ENCODE peak calls at places on chromosomes 13 and 19, in six cellular contexts. T, Z, J, M, F and V are unnamed samples.
A peak's percentile ranks its signal among the peaks of the same experiment; 100 is the strongest.

GRCh38 chr19:36986601-36987000 is 70.5 kb downstream of the ZNF568 start:
- DNase-seq in T (no peak), Z (no peak), J (no peak), M (no peak), F (no peak), V (no peak)

GRCh38 chr13:99376924-99377323 is 69.7 kb upstream of the GPR183 start:
- DNase-seq in T (no peak), Z (no peak), J (no peak), M (no peak), F (no peak), V (no peak)

GRCh38 chr19:39403331-39404312 is 3.0 kb upstream of the ZFP36 start:
- DNase-seq in T (peak; percentile 99), Z (peak; percentile 99), J (peak; percentile 100), M (peak; percentile 86), F (peak; percentile 98), V (peak; percentile 99)

GRCh38 chr19:15320118-15320517 is 12.2 kb downstream of the BRD4 start:
- DNase-seq in T (no peak), Z (no peak), J (no peak), M (no peak), F (no peak), V (no peak)

GRCh38 chr13:33284916-33285315 is 639 bp downstream of the STARD13 start:
- DNase-seq in T (no peak), Z (no peak), J (no peak), M (no peak), F (no peak), V (no peak)

GRCh38 chr19:2575734-2576481 is 100.0 kb downstream of the GADD45B start:
- DNase-seq in T (peak; percentile 90), Z (peak; percentile 85), J (peak; percentile 95), M (peak; percentile 48), F (peak; percentile 66), V (no peak)

GRCh38 chr13:79936368-79937136 is 404.4 kb downstream of the SPRY2 start:
- DNase-seq in T (no peak), Z (no peak), J (no peak), M (peak; percentile 46), F (no peak), V (peak; percentile 9)

GRCh38 chr13:110499621-110500281 is 61.8 kb downstream of the RAB20 start:
- DNase-seq in T (no peak), Z (no peak), J (no peak), M (no peak), F (no peak), V (no peak)

GRCh38 chr13:87999141-87999765 is 328.1 kb downstream of the SLITRK5 start:
- DNase-seq in T (no peak), Z (no peak), J (no peak), M (no peak), F (no peak), V (no peak)

GRCh38 chr13:42486711-42487198 is 87.2 kb upstream of the TNFSF11 start:
- DNase-seq in T (no peak), Z (no peak), J (no peak), M (no peak), F (no peak), V (no peak)

GRCh38 chr19:33086955-33087354 is 6.0 kb downstream of the GPATCH1 start:
- DNase-seq in T (no peak), Z (no peak), J (no peak), M (no peak), F (no peak), V (no peak)

GRCh38 chr19:5893907-5894703 is 9.5 kb downstream of the NDUFA11 start:
- DNase-seq in T (no peak), Z (no peak), J (no peak), M (no peak), F (no peak), V (peak; percentile 61)

GRCh38 chr19:15123900-15124299 is 16.7 kb downstream of the SYDE1 start:
- DNase-seq in T (peak; percentile 76), Z (no peak), J (no peak), M (peak; percentile 78), F (peak; percentile 83), V (peak; percentile 28)

GRCh38 chr13:36323951-36324566 is 22.1 kb downstream of the SPART start:
- DNase-seq in T (no peak), Z (no peak), J (no peak), M (no peak), F (no peak), V (no peak)

GRCh38 chr13:20387441-20387971 is 138.2 kb downstream of the CRYL1 start:
- DNase-seq in T (no peak), Z (no peak), J (no peak), M (no peak), F (peak; percentile 17), V (no peak)

GRCh38 chr19:11519138-11519537 is 9.8 kb downstream of the ECSIT start:
- DNase-seq in T (no peak), Z (no peak), J (no peak), M (no peak), F (no peak), V (no peak)

GRCh38 chr19:47492571-47493377 is 8.8 kb upstream of the KPTN start:
- DNase-seq in T (no peak), Z (no peak), J (no peak), M (no peak), F (no peak), V (no peak)

GRCh38 chr13:32660227-32660626 is 74.0 kb downstream of the PDS5B start:
- DNase-seq in T (no peak), Z (no peak), J (no peak), M (peak; percentile 51), F (peak; percentile 77), V (no peak)

GRCh38 chr13:74675185-74675584 is 541.0 kb upstream of the KLF12 start:
- DNase-seq in T (no peak), Z (no peak), J (no peak), M (no peak), F (no peak), V (no peak)

GRCh38 chr19:40412866-40413265 is 312 bp downstream of the PRX start:
- DNase-seq in T (no peak), Z (no peak), J (no peak), M (no peak), F (no peak), V (no peak)

GRCh38 chr19:40908981-40909380 is 26.9 kb upstream of the CYP2A7 start:
- DNase-seq in T (no peak), Z (no peak), J (no peak), M (peak; percentile 78), F (no peak), V (no peak)

GRCh38 chr13:41222259-41222852 is 28.0 kb upstream of the KBTBD7 start:
- DNase-seq in T (no peak), Z (no peak), J (no peak), M (peak; percentile 66), F (peak; percentile 51), V (peak; percentile 41)

GRCh38 chr19:41936416-41936850 is 8.2 kb upstream of the ERFL start:
- DNase-seq in T (no peak), Z (no peak), J (no peak), M (no peak), F (no peak), V (no peak)

GRCh38 chr13:74975122-74975521 is 506.8 kb downstream of the TBC1D4 start:
- DNase-seq in T (no peak), Z (no peak), J (no peak), M (no peak), F (no peak), V (no peak)

GRCh38 chr13:29924482-29924884 is 74.1 kb upstream of the UBL3 start:
- DNase-seq in T (no peak), Z (no peak), J (no peak), M (peak; percentile 23), F (no peak), V (no peak)

GRCh38 chr19:19691683-19692082 is 23.0 kb downstream of the ZNF101 start:
- DNase-seq in T (no peak), Z (no peak), J (no peak), M (no peak), F (no peak), V (no peak)

GRCh38 chr19:32405431-32406160 is at the start of gene DPY19L3:
- DNase-seq in T (peak; percentile 97), Z (peak; percentile 92), J (peak; percentile 99), M (peak; percentile 97), F (peak; percentile 97), V (peak; percentile 95)

GRCh38 chr13:39317284-39317683 is 279.0 kb downstream of the NHLRC3 start:
- DNase-seq in T (no peak), Z (no peak), J (no peak), M (peak; percentile 5), F (no peak), V (no peak)

DNA sequence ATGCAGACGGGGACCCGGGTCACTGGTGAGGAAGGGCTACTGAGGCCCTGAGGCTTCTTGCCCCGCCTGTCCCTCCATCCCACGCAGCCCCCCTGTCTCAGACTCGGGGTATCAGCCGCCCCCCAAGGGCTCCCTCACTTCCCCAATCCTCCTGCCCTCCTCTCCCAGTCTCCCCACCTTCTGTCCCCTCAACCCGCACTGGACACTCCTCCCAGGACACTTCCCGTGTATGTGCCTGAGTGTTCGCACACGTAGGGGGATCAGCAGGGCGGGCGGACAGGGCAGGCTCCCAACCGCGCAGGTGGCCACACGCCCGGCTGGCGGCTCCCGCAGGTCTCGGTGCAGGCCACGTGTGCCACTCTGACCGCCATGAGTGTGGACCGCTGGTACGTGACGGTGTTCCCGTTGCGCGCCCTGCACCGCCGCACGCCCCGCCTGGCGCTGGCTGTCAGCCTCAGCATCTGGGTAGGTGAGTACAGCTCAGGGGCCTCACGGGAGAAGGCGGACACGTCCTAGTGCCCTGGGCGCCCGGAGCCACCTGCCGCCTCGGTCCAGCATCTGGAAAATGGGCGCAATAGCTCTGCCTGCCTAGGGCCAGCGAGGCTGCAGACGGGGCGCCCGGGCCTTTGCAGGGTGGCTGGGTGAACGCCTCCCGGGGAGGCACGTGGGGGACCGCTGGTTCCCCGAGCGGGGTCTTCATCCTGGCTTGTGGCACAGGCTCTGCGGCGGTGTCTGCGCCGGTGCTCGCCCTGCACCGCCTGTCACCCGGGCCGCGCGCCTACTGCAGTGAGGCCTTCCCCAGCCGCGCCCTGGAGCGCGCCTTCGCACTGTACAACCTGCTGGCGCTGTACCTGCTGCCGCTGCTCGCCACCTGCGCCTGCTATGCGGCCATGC is 2.3 kb downstream of the KISS1R start:
- DNase-seq in T (no peak), Z (no peak), J (no peak), M (no peak), F (no peak), V (no peak)
- H3K4me3 ChIP-seq in T (peak overlapping the region; percentile 71), Z (no peak overlapping the region), J (peak overlapping the region; percentile 28), M (no peak overlapping the region), F (peak overlapping the region; percentile 19), V (no peak overlapping the region)

DNA sequence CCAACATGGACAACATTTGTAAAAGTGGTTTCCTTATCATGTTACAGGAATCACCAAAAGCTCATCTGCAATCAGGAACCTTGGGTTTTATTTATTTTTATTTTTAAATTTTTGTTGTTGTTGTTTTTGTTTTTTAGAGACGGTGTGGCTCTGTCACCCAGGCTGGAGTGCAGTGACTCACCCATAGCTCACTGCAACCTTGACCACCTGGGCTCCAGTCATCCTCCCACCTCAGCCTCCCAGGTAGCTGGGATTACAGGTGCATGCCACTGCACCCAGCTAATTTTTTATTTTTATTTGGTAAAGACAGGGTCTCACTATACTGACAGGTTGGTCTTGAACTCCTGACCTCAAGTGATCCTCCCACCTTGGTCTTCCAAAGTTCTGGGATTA is 13.6 kb upstream of the SERP2 start:
- DNase-seq in T (no peak), Z (no peak), J (no peak), M (no peak), F (no peak), V (no peak)
- H3K9me3 ChIP-seq in T (no peaks in the 10 kb centered on the region), Z (no peaks in the 10 kb centered on the region), J (no peaks in the 10 kb centered on the region), M (no peaks in the 10 kb centered on the region), F (no peaks in the 10 kb centered on the region), V (no peaks in the 10 kb centered on the region)

GRCh38 chr19:38173324-38174041 is 50.5 kb downstream of the DPF1 start:
- DNase-seq in T (no peak), Z (no peak), J (no peak), M (peak; percentile 72), F (peak; percentile 28), V (no peak)
- TF ChIP-seq POLR2A in T (no peak), Z (no peak), J (no peak), M (no peak), F (no peak), V (no peak)

GRCh38 chr19:48967346-48968178 is 2.5 kb downstream of the FTL start:
- DNase-seq in T (no peak), Z (no peak), J (no peak), M (no peak), F (no peak), V (no peak)
- H3K4me3 ChIP-seq in T (peak overlapping the region; percentile 92), Z (no peak overlapping the region), J (peak overlapping the region; percentile 80), M (no peak overlapping the region), F (peak overlapping the region; percentile 77), V (no peak overlapping the region)